ENCODE peak calls at places on chromosomes 11 and 22, in four cellular contexts. X is GM12878, A is K562, U is HepG2. S is an unnamed sample.

GRCh38 chr11:116446048-116446399 is 326.8 kb downstream of the BUD13 start:
- DNase-seq in X (no peak), A (no peak), U (no peak), S (no peak)

GRCh38 chr11:6413791-6414231 is 5.1 kb downstream of the APBB1 start:
- DNase-seq in X (no peak), A (peak; percentile 42), U (no peak), S (no peak)

GRCh38 chr11:130451261-130452019 is 3.0 kb downstream of the ADAMTS15 start:
- DNase-seq in X (no peak), A (no peak), U (no peak), S (no peak)

GRCh38 chr22:35538801-35539321 is 1.8 kb upstream of the RASD2 start:
- DNase-seq in X (no peak), A (peak; percentile 34), U (no peak), S (peak; percentile 78)

GRCh38 chr11:96188625-96189006 is 154.4 kb downstream of the MAML2 start:
- DNase-seq in X (peak; percentile 75), A (no peak), U (peak; percentile 14), S (no peak)

GRCh38 chr11:46554205-46555162 is 39.3 kb downstream of the AMBRA1 start:
- DNase-seq in X (no peak), A (no peak), U (peak; percentile 99), S (no peak)

GRCh38 chr11:131934006-131934405 is 563.6 kb downstream of the NTM start:
- DNase-seq in X (no peak), A (no peak), U (no peak), S (no peak)

GRCh38 chr22:20407829-20408228 is 13.9 kb downstream of the ZNF74 start:
- DNase-seq in X (no peak), A (peak; percentile 54), U (no peak), S (no peak)

GRCh38 chr11:46701078-46701654 is 335 bp downstream of the ZNF408 start:
- DNase-seq in X (no peak), A (no peak), U (no peak), S (no peak)

GRCh38 chr22:50079689-50080465 is 5.3 kb downstream of the MLC1 start:
- DNase-seq in X (no peak), A (no peak), U (no peak), S (no peak)

GRCh38 chr11:78666675-78667129 is 92.0 kb upstream of the NARS2 start:
- DNase-seq in X (no peak), A (peak; percentile 14), U (no peak), S (no peak)

GRCh38 chr11:86938203-86938899 is 16.8 kb downstream of the FZD4 start:
- DNase-seq in X (no peak), A (peak; percentile 55), U (no peak), S (no peak)

GRCh38 chr11:86941871-86942208 is 13.4 kb downstream of the FZD4 start:
- DNase-seq in X (no peak), A (no peak), U (no peak), S (no peak)

GRCh38 chr11:86941077-86941870 is 13.9 kb downstream of the FZD4 start:
- DNase-seq in X (no peak), A (no peak), U (peak; percentile 95), S (no peak)

GRCh38 chr11:86938900-86939880 is 16.0 kb downstream of the FZD4 start:
- DNase-seq in X (no peak), A (peak; percentile 48), U (peak; percentile 65), S (no peak)

DNA sequence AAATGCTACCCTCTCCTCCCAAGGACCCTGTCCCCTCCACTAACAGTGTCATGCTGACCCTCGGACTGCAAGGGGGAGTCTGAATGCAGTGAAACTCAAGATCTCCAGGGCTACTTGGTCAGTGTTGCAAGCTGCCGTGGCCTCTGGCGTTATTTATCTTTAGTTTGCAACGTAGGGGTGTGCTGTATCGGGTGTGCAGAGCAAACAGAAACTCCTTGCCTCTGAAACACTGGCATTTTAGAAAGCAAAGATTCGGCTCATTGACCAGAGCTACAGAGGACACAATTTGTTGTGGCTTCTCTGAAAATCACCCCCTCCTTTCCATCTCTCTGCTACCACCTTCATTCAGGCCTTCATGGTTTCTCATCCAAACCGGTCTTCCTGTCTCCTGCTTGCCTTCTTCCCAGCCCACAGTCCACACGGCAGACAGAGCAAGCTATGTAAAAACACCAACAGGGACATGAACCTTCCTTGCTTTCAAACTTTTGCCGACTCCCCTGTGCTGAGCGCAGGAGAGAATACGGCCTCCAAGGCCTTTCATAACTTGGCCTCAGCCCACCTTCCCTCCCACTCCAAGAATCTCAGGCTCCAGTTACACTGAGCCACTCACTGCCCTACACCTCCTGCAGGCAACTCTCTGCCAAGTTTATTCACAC is 14.9 kb downstream of the FZD4 start:
- DNase-seq in X (no peak), A (peak; percentile 27), U (peak; percentile 74), S (no peak)
- TF ChIP-seq CTCF in X (no peak), A (no peak), U (peak; percentile 2), S (no peak)

GRCh38 chr11:129434641-129435498 is 59.2 kb downstream of the BARX2 start:
- DNase-seq in X (no peak), A (no peak), U (no peak), S (no peak)

GRCh38 chr11:129440028-129440630 is 64.5 kb downstream of the BARX2 start:
- DNase-seq in X (no peak), A (no peak), U (peak; percentile 26), S (no peak)

GRCh38 chr11:129436573-129436972 is 60.9 kb downstream of the BARX2 start:
- DNase-seq in X (no peak), A (no peak), U (no peak), S (no peak)

DNA sequence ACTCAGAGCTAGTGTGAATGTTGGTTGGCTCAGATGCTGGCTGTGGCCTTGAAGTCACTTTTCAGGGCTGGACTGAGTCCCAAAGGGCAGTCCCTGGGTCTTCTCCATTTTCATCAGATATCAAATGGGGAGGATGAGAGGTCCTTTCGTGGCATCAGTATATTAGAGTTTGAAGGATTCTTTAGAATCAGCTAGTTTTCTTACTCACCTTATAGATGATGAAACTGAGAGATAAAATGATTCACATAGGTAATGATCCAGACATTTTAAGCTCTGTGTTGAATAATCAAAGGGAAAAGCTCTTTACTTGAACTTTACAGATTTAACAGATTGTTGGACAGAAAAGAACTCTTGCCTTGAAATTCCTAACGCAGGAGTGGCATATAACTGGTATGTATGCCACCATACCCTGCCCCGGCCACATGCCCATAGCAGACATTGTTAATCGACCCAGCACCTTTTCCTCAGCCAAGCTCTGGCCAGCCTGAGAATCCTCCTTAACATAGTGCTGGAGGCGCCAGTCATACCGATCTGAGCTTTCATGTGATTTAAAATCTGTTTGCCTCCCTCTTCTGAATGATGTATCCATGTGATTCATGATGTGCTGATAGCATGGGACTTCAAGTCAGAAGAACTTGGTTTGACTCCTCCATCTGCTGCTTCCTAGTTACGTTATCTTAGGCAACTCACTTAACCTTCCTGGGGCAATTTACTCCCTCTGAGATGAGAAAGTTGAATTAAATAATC is 60.0 kb downstream of the BARX2 start:
- DNase-seq in X (no peak), A (no peak), U (no peak), S (no peak)
- TF ChIP-seq TCF7 in X (no peak), A (no peak), U (no peak), S (no peak)

DNA sequence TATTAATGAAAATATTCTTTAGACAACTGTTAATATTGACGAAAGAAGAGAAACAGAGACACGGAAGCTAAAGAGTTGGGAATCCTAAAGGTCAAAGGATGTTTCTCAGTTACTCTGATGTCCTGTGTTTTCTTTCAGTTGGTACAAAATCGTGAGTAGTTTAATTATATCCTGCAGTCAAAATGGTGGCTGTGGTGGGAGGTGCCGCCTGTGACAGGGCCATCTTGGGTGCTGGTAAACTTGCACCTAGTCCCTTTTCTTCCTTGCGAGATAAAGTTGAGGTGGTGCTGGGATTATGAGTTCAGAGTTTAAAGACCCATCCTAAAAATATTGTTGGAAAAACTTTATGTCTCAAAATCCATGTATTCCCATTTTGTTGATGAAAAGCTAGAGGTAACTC is 2.2 kb downstream of the CECR2 start:
- DNase-seq in X (no peak), A (no peak), U (no peak), S (no peak)
- TF ChIP-seq ESRRA in X (no peak), A (no peak), U (no peak), S (no peak)

DNA sequence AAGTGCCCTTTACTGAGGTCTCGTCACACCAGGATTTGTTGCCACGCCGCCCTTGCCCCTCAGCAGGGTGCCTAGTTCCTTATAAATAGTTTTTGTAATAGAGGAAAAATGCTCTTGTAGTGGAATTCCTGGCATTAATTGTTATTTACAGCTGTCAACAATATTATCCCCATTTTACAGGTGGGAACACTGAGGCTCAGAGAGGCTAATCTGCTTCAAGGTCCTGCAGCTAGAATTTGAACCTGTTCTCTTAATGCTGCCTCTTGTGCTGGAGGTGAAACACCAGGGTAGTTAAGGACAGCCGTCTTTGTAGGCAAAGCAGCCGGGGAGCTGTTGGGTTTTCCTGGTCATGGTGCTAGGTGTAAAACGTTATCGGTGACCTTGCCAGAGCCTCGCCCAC is 100.8 kb upstream of the ASPHD2 start:
- DNase-seq in X (no peak), A (no peak), U (no peak), S (no peak)
- TF ChIP-seq CTCF in X (no peak), A (no peak), U (no peak), S (no peak)

DNA sequence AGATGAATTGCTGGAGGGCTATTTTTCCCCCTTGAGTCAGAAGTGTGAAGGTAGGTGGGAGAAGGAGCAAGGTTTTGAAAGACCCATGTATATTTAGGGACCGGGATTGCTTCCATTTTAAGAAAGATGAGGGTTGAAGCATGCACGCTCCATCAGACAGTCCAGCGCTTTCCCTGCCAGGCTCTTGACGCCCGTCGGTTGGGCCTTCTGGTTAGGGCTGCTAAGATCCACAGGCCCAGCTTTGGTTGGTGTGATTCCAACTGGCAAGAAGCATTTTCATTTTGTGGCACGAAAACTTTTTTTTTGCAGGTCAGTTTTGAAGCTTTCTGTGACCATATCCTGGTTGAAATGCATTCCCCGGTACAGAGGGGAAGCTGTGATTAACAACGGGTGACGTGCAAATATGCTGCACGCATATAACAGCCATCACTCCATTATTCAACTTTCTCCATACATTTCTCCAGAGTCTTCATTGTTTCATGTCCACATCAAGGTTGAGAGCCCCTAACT is 34.3 kb upstream of the MPPED1 start:
- DNase-seq in X (no peak), A (no peak), U (no peak), S (no peak)
- TF ChIP-seq TCF7 in X (no peak), A (no peak), U (no peak), S (no peak)

GRCh38 chr11:59668188-59668949 is 468 bp downstream of the PATL1 start:
- DNase-seq in X (no peak), A (peak; percentile 77), U (peak; percentile 53), S (peak; percentile 81)

GRCh38 chr11:59667812-59668187 is 1.0 kb downstream of the PATL1 start:
- DNase-seq in X (no peak), A (no peak), U (peak; percentile 3), S (no peak)

GRCh38 chr11:59668950-59669610 is at the start of gene PATL1:
- DNase-seq in X (peak; percentile 94), A (peak; percentile 98), U (peak; percentile 95), S (peak; percentile 96)

GRCh38 chr11:59666969-59667368 is 1.9 kb downstream of the PATL1 start:
- DNase-seq in X (no peak), A (no peak), U (no peak), S (no peak)

GRCh38 chr11:59669611-59670009 is 773 bp upstream of the PATL1 start:
- DNase-seq in X (no peak), A (peak; percentile 20), U (no peak), S (peak; percentile 26)
- TF ChIP-seq ESRRA in X (no peak), A (no peak), U (no peak), S (no peak)

GRCh38 chr22:43437871-43438475 is 26.2 kb downstream of the MPPED1 start:
- DNase-seq in X (no peak), A (no peak), U (no peak), S (no peak)

GRCh38 chr22:43434601-43435311 is 22.9 kb downstream of the MPPED1 start:
- DNase-seq in X (no peak), A (no peak), U (no peak), S (no peak)

GRCh38 chr22:43438666-43439347 is 27.0 kb downstream of the MPPED1 start:
- DNase-seq in X (no peak), A (no peak), U (no peak), S (no peak)

GRCh38 chr22:43435851-43436535 is 24.2 kb downstream of the MPPED1 start:
- DNase-seq in X (no peak), A (no peak), U (no peak), S (no peak)

GRCh38 chr22:43436536-43437267 is 24.9 kb downstream of the MPPED1 start:
- DNase-seq in X (no peak), A (no peak), U (no peak), S (no peak)
- TF ChIP-seq CTCF in X (no peak), A (no peak), U (no peak), S (no peak)

S was measured in WTC11.